ENCODE peak calls at places on chromosome 4, in five cellular contexts. E is activated T-helper 1 cell treated with anti-CD3 and anti-CD28 coated beads, Interleukin-2, amount 50 U/mL, for 16 hours; P is activated CD8-positive, alpha-beta memory T cell treated with anti-CD3 and anti-CD28 coated beads for 24 hours; Y is GM13976; B is PC-3. Q is an unnamed sample.

GRCh38 chr4:155705664-155706063 is 39.0 kb downstream of the GUCY1A1 start:
- DNase-seq in P (no peak), E (no peak), B (peak), Y (no peak), Q (no peak)

GRCh38 chr4:79255793-79256192 is 70.1 kb downstream of the NAA11 start:
- DNase-seq in P (no peak), B (no peak), E (no peak), Y (no peak), Q (no peak)

GRCh38 chr4:151563194-151563593 is 154.2 kb downstream of the FHIP1A start:
- DNase-seq in Y (no peak), P (no peak), B (peak), E (no peak), Q (no peak)

GRCh38 chr4:152328595-152328994 is 207.3 kb downstream of the FBXW7 start:
- DNase-seq in E (no peak), Y (no peak), B (peak), P (no peak), Q (no peak)

GRCh38 chr4:130808492-130808891 is 1712.5 kb downstream of the C4orf33 start:
- DNase-seq in B (peak), Y (no peak), E (no peak), P (no peak), Q (no peak)

GRCh38 chr4:76504613-76505465 is 69.8 kb downstream of the SHROOM3 start:
- DNase-seq in P (no peak), Y (peak), B (peak), E (no peak), Q (peak)

GRCh38 chr4:37715889-37716402 is 29.8 kb upstream of the RELL1 start:
- DNase-seq in B (peak), P (no peak), Y (peak), E (no peak), Q (peak)

GRCh38 chr4:1206299-1207156 is 34.1 kb upstream of the SPON2 start:
- DNase-seq in P (peak), B (no peak), E (no peak), Y (no peak), Q (no peak)

GRCh38 chr4:2932951-2933565 is 30.1 kb downstream of the NOP14 start:
- DNase-seq in P (peak), B (no peak), Y (no peak), E (no peak), Q (no peak)

GRCh38 chr4:157204634-157205244 is 15.8 kb upstream of the GRIA2 start:
- DNase-seq in P (no peak), B (peak), E (no peak), Y (peak), Q (no peak)

GRCh38 chr4:187209921-187210613 is 486.4 kb upstream of the FAT1 start:
- DNase-seq in Y (no peak), E (no peak), B (peak), P (no peak), Q (no peak)

GRCh38 chr4:142406051-142406549 is 440.0 kb downstream of the INPP4B start:
- DNase-seq in P (no peak), Y (no peak), E (no peak), B (peak), Q (no peak)

GRCh38 chr4:53932784-53933183 is 131.6 kb downstream of the CHIC2 start:
- DNase-seq in E (no peak), Y (no peak), P (no peak), B (peak), Q (no peak)

GRCh38 chr4:86741841-86742240 is 107.3 kb downstream of the SLC10A6 start:
- DNase-seq in P (no peak), E (no peak), Y (no peak), B (no peak), Q (no peak)

GRCh38 chr4:141646969-141647368 is 10.6 kb downstream of the IL15 start:
- DNase-seq in B (no peak), E (no peak), P (no peak), Y (no peak), Q (no peak)

GRCh38 chr4:167222098-167222497 is 12.2 kb downstream of the SPOCK3 start:
- DNase-seq in E (no peak), B (no peak), P (no peak), Y (no peak), Q (no peak)

GRCh38 chr4:31083451-31083850 is 363.3 kb downstream of the PCDH7 start:
- DNase-seq in P (no peak), E (no peak), B (no peak), Y (no peak), Q (no peak)

GRCh38 chr4:172785623-172786022 is 383.0 kb upstream of the GALNT7 start:
- DNase-seq in Y (no peak), P (no peak), B (peak), E (no peak), Q (no peak)

GRCh38 chr4:7519638-7520373 is 85.1 kb upstream of the PSAPL1 start:
- DNase-seq in E (no peak), P (no peak), Y (no peak), B (no peak), Q (no peak)

GRCh38 chr4:38529189-38530115 is 134.5 kb upstream of the KLF3 start:
- DNase-seq in E (peak), P (peak), B (peak), Y (peak), Q (no peak)

GRCh38 chr4:91116861-91117260 is 989.7 kb downstream of the CCSER1 start:
- DNase-seq in Y (peak), E (no peak), B (peak), P (no peak), Q (no peak)

GRCh38 chr4:145545538-145546224 is 64.0 kb downstream of the SMAD1 start:
- DNase-seq in P (no peak), B (peak), E (no peak), Y (no peak), Q (no peak)

GRCh38 chr4:173958445-173958844 is 325.0 kb downstream of the FBXO8 start:
- DNase-seq in B (no peak), P (no peak), E (no peak), Y (no peak), Q (no peak)

GRCh38 chr4:8435656-8436121 is 4.8 kb downstream of the ACOX3 start:
- DNase-seq in P (peak), E (no peak), Y (peak), B (no peak), Q (no peak)

GRCh38 chr4:38160487-38161207 is 200.4 kb downstream of the PTTG2 start:
- DNase-seq in Y (peak), E (no peak), P (no peak), B (peak), Q (no peak)

GRCh38 chr4:41542526-41543270 is 4.7 kb downstream of the LIMCH1 start:
- DNase-seq in Y (no peak), E (no peak), P (no peak), B (no peak), Q (no peak)

GRCh38 chr4:172995704-172996103 is 172.9 kb upstream of the GALNT7 start:
- DNase-seq in B (no peak), Y (no peak), P (no peak), E (no peak), Q (no peak)

GRCh38 chr4:3305610-3306371 is 13.0 kb downstream of the RGS12 start:
- DNase-seq in Y (no peak), E (no peak), P (no peak), B (no peak), Q (no peak)

GRCh38 chr4:74408639-74409038 is 36.3 kb upstream of the AREG start:
- DNase-seq in E (no peak), Y (no peak), B (peak), P (no peak), Q (no peak)

GRCh38 chr4:47729086-47729763 is 108.6 kb downstream of the CORIN start:
- DNase-seq in B (no peak), E (no peak), Y (no peak), P (no peak), Q (no peak)

GRCh38 chr4:2436761-2437474 is 18.2 kb downstream of the CFAP99 start:
- DNase-seq in B (no peak), P (no peak), Y (no peak), E (no peak), Q (no peak)

GRCh38 chr4:54090804-54091623 is 8.9 kb upstream of the GSX2 start:
- DNase-seq in B (peak), Y (peak), P (peak), E (no peak), Q (no peak)

GRCh38 chr4:61468091-61468720 is 268.1 kb downstream of the ADGRL3 start:
- DNase-seq in Y (no peak), E (no peak), P (no peak), B (peak), Q (no peak)

GRCh38 chr4:7156273-7157139 is 35.8 kb upstream of the SORCS2 start:
- DNase-seq in P (no peak), B (peak), Y (no peak), E (no peak), Q (no peak)

GRCh38 chr4:6471303-6472007 is 959 bp downstream of the PPP2R2C start:
- DNase-seq in Y (peak), P (peak), B (no peak), E (no peak), Q (no peak)

GRCh38 chr4:15914736-15915135 is 23.8 kb downstream of the FGFBP1 start:
- DNase-seq in Y (no peak), P (no peak), B (no peak), E (no peak), Q (no peak)

Q was measured in NCI-H187.